ENCODE peak calls at places on chromosomes 6 and 20, in seven cellular contexts. V, L, J, I, C, Q and K are unnamed samples.

GRCh38 chr6:77468939-77469338 is 5.6 kb upstream of the HTR1B start:
- DNase-seq in V (no peak), L (no peak), J (no peak), I (no peak), C (no peak), Q (no peak), K (no peak)

GRCh38 chr6:140909156-140909555 is 1223.6 kb upstream of the GJE1 start:
- DNase-seq in V (no peak), L (no peak), J (no peak), I (no peak), C (no peak), Q (peak), K (no peak)

GRCh38 chr20:49054032-49054643 is 8.0 kb downstream of the CSE1L start:
- DNase-seq in V (no peak), L (no peak), J (no peak), I (no peak), C (no peak), Q (no peak), K (no peak)

GRCh38 chr6:148464319-148465010 is 121.8 kb downstream of the SASH1 start:
- DNase-seq in V (peak), L (peak), J (peak), I (peak), C (peak), Q (peak), K (peak)

GRCh38 chr6:119426619-119427018 is 77.1 kb upstream of the MAN1A1 start:
- DNase-seq in V (no peak), L (no peak), J (no peak), I (no peak), C (no peak), Q (peak), K (no peak)

GRCh38 chr20:3515379-3516175 is 44.8 kb downstream of the ATRN start:
- DNase-seq in V (no peak), L (no peak), J (no peak), I (no peak), C (no peak), Q (no peak), K (no peak)

GRCh38 chr6:160036790-160037206 is 67.9 kb downstream of the IGF2R start:
- DNase-seq in V (no peak), L (no peak), J (no peak), I (no peak), C (no peak), Q (peak), K (no peak)

GRCh38 chr20:22282696-22283095 is 301.7 kb downstream of the FOXA2 start:
- DNase-seq in V (no peak), L (no peak), J (no peak), I (no peak), C (no peak), Q (no peak), K (no peak)

GRCh38 chr20:50312682-50313187 is 122.1 kb downstream of the CEBPB start:
- DNase-seq in V (no peak), L (no peak), J (no peak), I (no peak), C (no peak), Q (peak), K (no peak)

GRCh38 chr20:58374906-58375760 is 13.9 kb upstream of the VAPB start:
- DNase-seq in V (no peak), L (peak), J (no peak), I (no peak), C (no peak), Q (no peak), K (peak)

GRCh38 chr6:16735014-16735413 is 26.2 kb downstream of the ATXN1 start:
- DNase-seq in V (no peak), L (no peak), J (no peak), I (no peak), C (no peak), Q (no peak), K (no peak)

GRCh38 chr6:71139249-71139648 is 149.4 kb upstream of the OGFRL1 start:
- DNase-seq in V (no peak), L (peak), J (no peak), I (no peak), C (no peak), Q (peak), K (no peak)

GRCh38 chr6:32375739-32376529 is 4.2 kb upstream of the TSBP1 start:
- DNase-seq in V (no peak), L (no peak), J (no peak), I (no peak), C (no peak), Q (no peak), K (no peak)

GRCh38 chr6:33981421-33981820 is 164.5 kb downstream of the GRM4 start:
- DNase-seq in V (no peak), L (no peak), J (no peak), I (no peak), C (no peak), Q (no peak), K (no peak)

GRCh38 chr6:156348376-156348775 is 428.8 kb upstream of the ARID1B start:
- DNase-seq in V (no peak), L (no peak), J (no peak), I (no peak), C (no peak), Q (no peak), K (no peak)

GRCh38 chr6:138017156-138017757 is 90.0 kb downstream of the PERP start:
- DNase-seq in V (no peak), L (no peak), J (no peak), I (no peak), C (no peak), Q (peak), K (peak)